ENCODE peak calls at places on chromosomes 12 and 14, in six cellular contexts. D is mucosa of descending colon, L is EL, O is NCI-H1092 treated with DMSO at 0.1 percent for 48 hours, A is T-helper 9 cell, B is DMS79. H is an unnamed sample.
A peak's percentile ranks its signal among the peaks of the same experiment; 100 is the strongest.

GRCh38 chr12:49190317-49190716 is 1.4 kb upstream of the TUBA1A start:
- DNase-seq in A (no peak), B (peak; percentile 84), O (peak; percentile 75), L (no peak), D (no peak), H (peak; percentile 13)

GRCh38 chr14:39015360-39015961 is 87.6 kb downstream of the SEC23A start:
- DNase-seq in L (peak; percentile 44), D (no peak), O (peak; percentile 77), B (no peak), A (no peak), H (no peak)

GRCh38 chr14:55160989-55161388 is 30.4 kb downstream of the DLGAP5 start:
- DNase-seq in B (peak; percentile 23), L (peak; percentile 45), O (peak; percentile 54), A (no peak), D (no peak), H (no peak)

GRCh38 chr14:37889087-37889486 is 293.7 kb downstream of the TTC6 start:
- DNase-seq in O (peak; percentile 44), A (no peak), B (no peak), D (no peak), L (no peak), H (no peak)

GRCh38 chr12:21881950-21882349 is 59.3 kb downstream of the ABCC9 start:
- DNase-seq in O (no peak), B (no peak), L (no peak), A (no peak), D (no peak), H (peak; percentile 12)

GRCh38 chr14:105039458-105040205 is 18.7 kb upstream of the CDCA4 start:
- DNase-seq in D (no peak), A (no peak), O (no peak), B (no peak), L (no peak), H (no peak)

GRCh38 chr12:20528208-20528607 is 159.9 kb downstream of the PDE3A start:
- DNase-seq in A (no peak), B (no peak), D (no peak), O (no peak), L (no peak), H (no peak)

GRCh38 chr12:108914031-108914630 is 34.2 kb downstream of the DAO start:
- DNase-seq in B (no peak), D (no peak), L (peak; percentile 12), O (no peak), A (no peak), H (no peak)

GRCh38 chr14:95518045-95518751 is 1.7 kb upstream of the SYNE3 start:
- DNase-seq in A (no peak), O (no peak), L (no peak), D (peak; percentile 27), B (no peak), H (no peak)

GRCh38 chr12:59039005-59039404 is 118.7 kb upstream of the LRIG3 start:
- DNase-seq in L (no peak), A (no peak), D (no peak), O (no peak), B (no peak), H (no peak)

GRCh38 chr12:13175499-13175898 is 21.0 kb upstream of the EMP1 start:
- DNase-seq in O (no peak), A (no peak), D (no peak), L (peak; percentile 60), B (no peak), H (no peak)

GRCh38 chr12:120234643-120235368 is 30.7 kb downstream of the PXN start:
- DNase-seq in A (no peak), B (no peak), L (peak; percentile 99), D (peak; percentile 74), O (peak; percentile 50), H (no peak)

GRCh38 chr12:70920251-70920851 is at the start of gene PTPRR:
- DNase-seq in O (peak; percentile 38), D (no peak), B (no peak), A (no peak), L (no peak), H (peak; percentile 5)

GRCh38 chr14:99774526-99775307 is 18.5 kb upstream of the EML1 start:
- DNase-seq in L (peak; percentile 58), B (no peak), O (no peak), D (no peak), A (no peak), H (no peak)

GRCh38 chr12:131438874-131439273 is 272.0 kb upstream of the SFSWAP start:
- DNase-seq in O (no peak), A (no peak), L (no peak), D (no peak), B (no peak), H (no peak)

GRCh38 chr14:89252887-89253532 is 164.0 kb downstream of the FOXN3 start:
- DNase-seq in L (no peak), B (no peak), D (no peak), A (no peak), O (peak; percentile 43), H (no peak)

GRCh38 chr14:100049220-100049619 is 16.0 kb upstream of the EVL start:
- DNase-seq in D (no peak), O (no peak), B (no peak), A (no peak), L (peak; percentile 30), H (no peak)

GRCh38 chr12:106094304-106094703 is 44.5 kb downstream of the NUAK1 start:
- DNase-seq in L (no peak), A (no peak), B (no peak), D (no peak), O (no peak), H (no peak)

GRCh38 chr12:54509660-54510059 is 12.1 kb downstream of the NCKAP1L start:
- DNase-seq in O (no peak), A (no peak), B (no peak), D (no peak), L (no peak), H (no peak)

GRCh38 chr12:81953541-81953940 is 194.4 kb upstream of the PPFIA2 start:
- DNase-seq in O (no peak), L (no peak), B (no peak), A (no peak), D (no peak), H (no peak)

GRCh38 chr14:66359500-66359899 is 126.7 kb upstream of the CCDC196 start:
- DNase-seq in B (peak; percentile 79), L (peak; percentile 61), O (peak; percentile 80), A (peak; percentile 5), D (no peak), H (no peak)

GRCh38 chr12:57592551-57593165 is 1.7 kb downstream of the PIP4K2C start:
- DNase-seq in O (no peak), D (no peak), B (no peak), A (no peak), L (peak; percentile 58), H (no peak)

GRCh38 chr14:98189077-98189476 is 1082.9 kb downstream of the BCL11B start:
- DNase-seq in D (no peak), B (peak; percentile 37), A (no peak), L (no peak), O (peak; percentile 46), H (no peak)

GRCh38 chr12:113559466-113559865 is 87.8 kb upstream of the LHX5 start:
- DNase-seq in A (no peak), D (no peak), L (no peak), B (no peak), O (no peak), H (no peak)

GRCh38 chr12:70338531-70338930 is 27.6 kb upstream of the KCNMB4 start:
- DNase-seq in D (no peak), B (no peak), O (no peak), L (peak; percentile 2), A (no peak), H (no peak)

GRCh38 chr12:89783321-89784060 is 74.9 kb upstream of the ATP2B1 start:
- DNase-seq in A (no peak), O (no peak), D (no peak), L (peak; percentile 51), B (no peak), H (no peak)